ENCODE peak calls at places on chromosomes 1 and 21, in ten cellular contexts. One of them, this sample, is unnamed.
A peak's percentile ranks its signal among the peaks of the same experiment; 100 is the strongest.

GRCh38 chr21:31731112-31731801 is 661 bp downstream of the SCAF4 start:
- DNase-seq in stomach: peak; percentile 40
- DNase-seq in Caki2: no peak
- DNase-seq in SHP77: peak; percentile 24
- DNase-seq in astrocyte of the spinal cord: no peak
- DNase-seq in NCI-H187: no peak
- DNase-seq in Calu3: peak; percentile 8
- DNase-seq in A549: no peak
- DNase-seq in GM23248: peak; percentile 74
- DNase-seq in NCI-H1105: peak; percentile 50
- DNase-seq in this sample: peak; percentile 24

GRCh38 chr1:40921522-40921921 is 58.0 kb upstream of the CTPS1 start:
- DNase-seq in stomach: no peak
- DNase-seq in Caki2: no peak
- DNase-seq in SHP77: no peak
- DNase-seq in astrocyte of the spinal cord: no peak
- DNase-seq in NCI-H187: no peak
- DNase-seq in Calu3: no peak
- DNase-seq in A549: no peak
- DNase-seq in GM23248: no peak
- DNase-seq in NCI-H1105: no peak
- DNase-seq in this sample: no peak

GRCh38 chr1:192506741-192507155 is 68.8 kb upstream of the RGS1 start:
- DNase-seq in stomach: no peak
- DNase-seq in Caki2: no peak
- DNase-seq in SHP77: no peak
- DNase-seq in astrocyte of the spinal cord: peak; percentile 65
- DNase-seq in NCI-H187: no peak
- DNase-seq in Calu3: peak; percentile 43
- DNase-seq in A549: peak; percentile 34
- DNase-seq in GM23248: peak; percentile 34
- DNase-seq in NCI-H1105: no peak
- DNase-seq in this sample: peak; percentile 84

GRCh38 chr1:172845371-172845770 is 186.5 kb downstream of the FASLG start:
- DNase-seq in stomach: no peak
- DNase-seq in Caki2: no peak
- DNase-seq in SHP77: no peak
- DNase-seq in astrocyte of the spinal cord: no peak
- DNase-seq in NCI-H187: no peak
- DNase-seq in Calu3: no peak
- DNase-seq in A549: no peak
- DNase-seq in GM23248: peak; percentile 45
- DNase-seq in NCI-H1105: no peak
- DNase-seq in this sample: peak; percentile 63

GRCh38 chr1:51684776-51685175 is 67.9 kb downstream of the OSBPL9 start:
- DNase-seq in stomach: no peak
- DNase-seq in Caki2: no peak
- DNase-seq in SHP77: no peak
- DNase-seq in astrocyte of the spinal cord: no peak
- DNase-seq in NCI-H187: no peak
- DNase-seq in Calu3: no peak
- DNase-seq in A549: no peak
- DNase-seq in GM23248: no peak
- DNase-seq in NCI-H1105: no peak
- DNase-seq in this sample: no peak

GRCh38 chr1:69451196-69451595 is 116.5 kb upstream of the LRRC7 start:
- DNase-seq in stomach: no peak
- DNase-seq in Caki2: no peak
- DNase-seq in SHP77: no peak
- DNase-seq in astrocyte of the spinal cord: no peak
- DNase-seq in NCI-H187: no peak
- DNase-seq in Calu3: no peak
- DNase-seq in A549: no peak
- DNase-seq in GM23248: no peak
- DNase-seq in NCI-H1105: no peak
- DNase-seq in this sample: no peak

GRCh38 chr1:242467556-242468145 is 56.8 kb downstream of the PLD5 start:
- DNase-seq in stomach: peak; percentile 31
- DNase-seq in Caki2: peak; percentile 37
- DNase-seq in SHP77: peak; percentile 39
- DNase-seq in astrocyte of the spinal cord: peak; percentile 57
- DNase-seq in NCI-H187: no peak
- DNase-seq in Calu3: peak; percentile 74
- DNase-seq in A549: peak; percentile 75
- DNase-seq in GM23248: peak; percentile 72
- DNase-seq in NCI-H1105: peak; percentile 46
- DNase-seq in this sample: peak; percentile 68

GRCh38 chr1:227353186-227353585 is 34.9 kb upstream of the CDC42BPA start:
- DNase-seq in stomach: no peak
- DNase-seq in Caki2: no peak
- DNase-seq in SHP77: no peak
- DNase-seq in astrocyte of the spinal cord: no peak
- DNase-seq in NCI-H187: no peak
- DNase-seq in Calu3: no peak
- DNase-seq in A549: no peak
- DNase-seq in GM23248: no peak
- DNase-seq in NCI-H1105: no peak
- DNase-seq in this sample: no peak

GRCh38 chr21:44800971-44801467 is 601 bp downstream of the UBE2G2 start:
- DNase-seq in stomach: no peak
- DNase-seq in Caki2: peak; percentile 51
- DNase-seq in SHP77: peak; percentile 22
- DNase-seq in astrocyte of the spinal cord: peak; percentile 32
- DNase-seq in NCI-H187: no peak
- DNase-seq in Calu3: no peak
- DNase-seq in A549: peak; percentile 49
- DNase-seq in GM23248: peak; percentile 61
- DNase-seq in NCI-H1105: peak; percentile 37
- DNase-seq in this sample: peak; percentile 46

GRCh38 chr1:53078333-53079101 is 16.5 kb downstream of the PODN start:
- DNase-seq in stomach: no peak
- DNase-seq in Caki2: no peak
- DNase-seq in SHP77: no peak
- DNase-seq in astrocyte of the spinal cord: no peak
- DNase-seq in NCI-H187: no peak
- DNase-seq in Calu3: no peak
- DNase-seq in A549: no peak
- DNase-seq in GM23248: no peak
- DNase-seq in NCI-H1105: no peak
- DNase-seq in this sample: no peak

This sample was measured in choroid plexus epithelial cell.